ENCODE peak calls at places on chromosomes 4 and X, in seven cellular contexts. One of them, this sample, is unnamed.

GRCh38 chr4:166104623-166105022 is 231.6 kb downstream of the TLL1 start:
- DNase-seq in uterus: no peak
- DNase-seq in esophagus squamous epithelium: no peak
- DNase-seq in body of pancreas: no peak
- DNase-seq in adrenal gland: no peak
- DNase-seq in GM12878: no peak
- DNase-seq in erythroblast: no peak
- DNase-seq in this sample: no peak

GRCh38 chr4:71261633-71262121 is 77.1 kb upstream of the SLC4A4 start:
- DNase-seq in uterus: no peak
- DNase-seq in esophagus squamous epithelium: no peak
- DNase-seq in body of pancreas: no peak
- DNase-seq in adrenal gland: no peak
- DNase-seq in GM12878: peak
- DNase-seq in erythroblast: no peak
- DNase-seq in this sample: no peak

GRCh38 chrX:70769659-70770232 is 138.8 kb downstream of the TEX11 start:
- DNase-seq in uterus: no peak
- DNase-seq in esophagus squamous epithelium: no peak
- DNase-seq in body of pancreas: no peak
- DNase-seq in adrenal gland: no peak
- DNase-seq in GM12878: no peak
- DNase-seq in erythroblast: no peak
- DNase-seq in this sample: no peak

GRCh38 chrX:24173115-24173847 is 23.8 kb downstream of the ZFX start:
- DNase-seq in uterus: no peak
- DNase-seq in esophagus squamous epithelium: no peak
- DNase-seq in body of pancreas: no peak
- DNase-seq in adrenal gland: no peak
- DNase-seq in GM12878: no peak
- DNase-seq in erythroblast: no peak
- DNase-seq in this sample: no peak

GRCh38 chr4:152169666-152170065 is 366.2 kb downstream of the FBXW7 start:
- DNase-seq in uterus: no peak
- DNase-seq in esophagus squamous epithelium: no peak
- DNase-seq in body of pancreas: no peak
- DNase-seq in adrenal gland: no peak
- DNase-seq in GM12878: no peak
- DNase-seq in erythroblast: no peak
- DNase-seq in this sample: no peak

GRCh38 chr4:138239496-138239895 is 2.7 kb downstream of the SLC7A11 start:
- DNase-seq in uterus: no peak
- DNase-seq in esophagus squamous epithelium: no peak
- DNase-seq in body of pancreas: no peak
- DNase-seq in adrenal gland: no peak
- DNase-seq in GM12878: no peak
- DNase-seq in erythroblast: no peak
- DNase-seq in this sample: no peak

GRCh38 chr4:53956454-53956853 is 108.0 kb downstream of the CHIC2 start:
- DNase-seq in uterus: no peak
- DNase-seq in esophagus squamous epithelium: no peak
- DNase-seq in body of pancreas: no peak
- DNase-seq in adrenal gland: no peak
- DNase-seq in GM12878: no peak
- DNase-seq in erythroblast: no peak
- DNase-seq in this sample: no peak

GRCh38 chr4:71259305-71259704 is 79.5 kb upstream of the SLC4A4 start:
- DNase-seq in uterus: no peak
- DNase-seq in esophagus squamous epithelium: no peak
- DNase-seq in body of pancreas: no peak
- DNase-seq in adrenal gland: no peak
- DNase-seq in GM12878: no peak
- DNase-seq in erythroblast: no peak
- DNase-seq in this sample: no peak

GRCh38 chr4:72136429-72136828 is 104.6 kb downstream of the NPFFR2 start:
- DNase-seq in uterus: no peak
- DNase-seq in esophagus squamous epithelium: no peak
- DNase-seq in body of pancreas: no peak
- DNase-seq in adrenal gland: no peak
- DNase-seq in GM12878: no peak
- DNase-seq in erythroblast: no peak
- DNase-seq in this sample: no peak

GRCh38 chrX:13029341-13029740 is 15.1 kb downstream of the FAM9C start:
- DNase-seq in uterus: peak
- DNase-seq in esophagus squamous epithelium: no peak
- DNase-seq in body of pancreas: peak
- DNase-seq in adrenal gland: peak
- DNase-seq in GM12878: no peak
- DNase-seq in erythroblast: no peak
- DNase-seq in this sample: no peak

GRCh38 chrX:13085533-13085932 is 41.1 kb upstream of the FAM9C start:
- DNase-seq in uterus: no peak
- DNase-seq in esophagus squamous epithelium: no peak
- DNase-seq in body of pancreas: no peak
- DNase-seq in adrenal gland: no peak
- DNase-seq in GM12878: peak
- DNase-seq in erythroblast: no peak
- DNase-seq in this sample: no peak

GRCh38 chrX:31298881-31299280 is 227.0 kb upstream of the FTHL17 start:
- DNase-seq in uterus: no peak
- DNase-seq in esophagus squamous epithelium: no peak
- DNase-seq in body of pancreas: no peak
- DNase-seq in adrenal gland: no peak
- DNase-seq in GM12878: no peak
- DNase-seq in erythroblast: no peak
- DNase-seq in this sample: no peak

GRCh38 chr4:151730003-151730559 is 30.7 kb downstream of the GATB start:
- DNase-seq in uterus: peak
- DNase-seq in esophagus squamous epithelium: no peak
- DNase-seq in body of pancreas: no peak
- DNase-seq in adrenal gland: peak
- DNase-seq in GM12878: no peak
- DNase-seq in erythroblast: no peak
- DNase-seq in this sample: peak

GRCh38 chrX:84907324-84907946 is 96.2 kb upstream of the APOOL start:
- DNase-seq in uterus: no peak
- DNase-seq in esophagus squamous epithelium: no peak
- DNase-seq in body of pancreas: no peak
- DNase-seq in adrenal gland: no peak
- DNase-seq in GM12878: no peak
- DNase-seq in erythroblast: no peak
- DNase-seq in this sample: no peak

GRCh38 chr4:1416051-1416947 is 10.1 kb upstream of the NKX1-1 start:
- DNase-seq in uterus: no peak
- DNase-seq in esophagus squamous epithelium: no peak
- DNase-seq in body of pancreas: no peak
- DNase-seq in adrenal gland: no peak
- DNase-seq in GM12878: no peak
- DNase-seq in erythroblast: no peak
- DNase-seq in this sample: no peak

GRCh38 chr4:23750125-23750524 is 139.7 kb downstream of the PPARGC1A start:
- DNase-seq in uterus: no peak
- DNase-seq in esophagus squamous epithelium: no peak
- DNase-seq in body of pancreas: no peak
- DNase-seq in adrenal gland: no peak
- DNase-seq in GM12878: no peak
- DNase-seq in erythroblast: no peak
- DNase-seq in this sample: no peak

GRCh38 chrX:13569479-13570244 is at the start of gene EGFL6:
- DNase-seq in uterus: no peak
- DNase-seq in esophagus squamous epithelium: no peak
- DNase-seq in body of pancreas: peak
- DNase-seq in adrenal gland: no peak
- DNase-seq in GM12878: no peak
- DNase-seq in erythroblast: no peak
- DNase-seq in this sample: no peak

GRCh38 chr4:181777518-181777917 is 465.7 kb upstream of the TENM3 start:
- DNase-seq in uterus: no peak
- DNase-seq in esophagus squamous epithelium: no peak
- DNase-seq in body of pancreas: no peak
- DNase-seq in adrenal gland: no peak
- DNase-seq in GM12878: no peak
- DNase-seq in erythroblast: no peak
- DNase-seq in this sample: no peak

GRCh38 chr4:42562016-42562415 is 94.9 kb downstream of the ATP8A1 start:
- DNase-seq in uterus: no peak
- DNase-seq in esophagus squamous epithelium: no peak
- DNase-seq in body of pancreas: no peak
- DNase-seq in adrenal gland: no peak
- DNase-seq in GM12878: no peak
- DNase-seq in erythroblast: no peak
- DNase-seq in this sample: no peak

GRCh38 chrX:155645180-155645579 is 32.4 kb upstream of the TMLHE start:
- DNase-seq in uterus: no peak
- DNase-seq in esophagus squamous epithelium: no peak
- DNase-seq in body of pancreas: no peak
- DNase-seq in adrenal gland: no peak
- DNase-seq in GM12878: no peak
- DNase-seq in erythroblast: no peak
- DNase-seq in this sample: no peak

DNA sequence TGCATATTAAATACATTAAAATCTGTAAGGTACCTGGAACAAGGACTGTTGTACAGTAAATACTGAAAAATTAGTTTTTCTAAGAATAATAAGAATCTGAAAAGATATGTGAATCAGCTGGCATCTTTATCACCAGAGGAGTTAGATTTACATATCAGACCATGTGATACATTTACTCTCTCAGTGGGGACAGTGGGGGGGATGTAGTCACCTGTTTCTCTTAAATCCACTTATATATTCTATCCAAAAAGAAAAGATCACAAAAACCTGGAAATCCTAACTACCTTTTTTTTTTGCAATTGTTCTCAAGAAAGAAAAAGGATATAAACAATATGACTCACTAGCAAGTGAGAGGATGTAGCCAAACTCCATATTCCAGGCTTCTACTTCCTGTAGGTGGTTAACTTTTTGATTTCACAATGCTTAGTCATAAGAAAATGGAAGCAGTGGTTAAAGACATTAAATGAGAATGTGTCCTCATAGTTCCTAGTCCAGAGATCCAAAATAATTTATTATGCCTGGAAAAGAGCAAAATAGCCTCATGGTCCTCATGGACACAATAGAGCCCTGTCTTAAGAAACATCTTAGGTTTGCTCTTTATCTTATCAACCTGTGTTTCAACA is 22.5 kb upstream of the MYOZ2 start:
- DNase-seq in uterus: no peak
- DNase-seq in esophagus squamous epithelium: no peak
- DNase-seq in body of pancreas: no peak
- DNase-seq in adrenal gland: no peak
- DNase-seq in GM12878: no peak
- DNase-seq in erythroblast: no peak
- DNase-seq in this sample: peak
- TF ChIP-seq POLR2A in uterus: no peak
- TF ChIP-seq POLR2A in esophagus squamous epithelium: no peak
- TF ChIP-seq POLR2A in body of pancreas: no peak
- TF ChIP-seq POLR2A in adrenal gland: no peak
- TF ChIP-seq POLR2A in GM12878: no peak
- TF ChIP-seq POLR2A in erythroblast: no peak
- TF ChIP-seq POLR2A in this sample: no peak

GRCh38 chrX:103215768-103216085 is 819 bp downstream of the BEX4 start:
- DNase-seq in uterus: no peak
- DNase-seq in esophagus squamous epithelium: no peak
- DNase-seq in body of pancreas: no peak
- DNase-seq in adrenal gland: no peak
- DNase-seq in GM12878: no peak
- DNase-seq in erythroblast: peak
- DNase-seq in this sample: no peak

GRCh38 chrX:103212749-103213457 is 2.0 kb upstream of the BEX4 start:
- DNase-seq in uterus: no peak
- DNase-seq in esophagus squamous epithelium: no peak
- DNase-seq in body of pancreas: no peak
- DNase-seq in adrenal gland: no peak
- DNase-seq in GM12878: no peak
- DNase-seq in erythroblast: peak
- DNase-seq in this sample: no peak

GRCh38 chrX:103211012-103211715 is 3.7 kb upstream of the BEX4 start:
- DNase-seq in uterus: peak
- DNase-seq in esophagus squamous epithelium: no peak
- DNase-seq in body of pancreas: peak
- DNase-seq in adrenal gland: peak
- DNase-seq in GM12878: no peak
- DNase-seq in erythroblast: peak
- DNase-seq in this sample: no peak

GRCh38 chrX:103210056-103210455 is 4.9 kb upstream of the BEX4 start:
- DNase-seq in uterus: no peak
- DNase-seq in esophagus squamous epithelium: no peak
- DNase-seq in body of pancreas: no peak
- DNase-seq in adrenal gland: no peak
- DNase-seq in GM12878: no peak
- DNase-seq in erythroblast: no peak
- DNase-seq in this sample: no peak

DNA sequence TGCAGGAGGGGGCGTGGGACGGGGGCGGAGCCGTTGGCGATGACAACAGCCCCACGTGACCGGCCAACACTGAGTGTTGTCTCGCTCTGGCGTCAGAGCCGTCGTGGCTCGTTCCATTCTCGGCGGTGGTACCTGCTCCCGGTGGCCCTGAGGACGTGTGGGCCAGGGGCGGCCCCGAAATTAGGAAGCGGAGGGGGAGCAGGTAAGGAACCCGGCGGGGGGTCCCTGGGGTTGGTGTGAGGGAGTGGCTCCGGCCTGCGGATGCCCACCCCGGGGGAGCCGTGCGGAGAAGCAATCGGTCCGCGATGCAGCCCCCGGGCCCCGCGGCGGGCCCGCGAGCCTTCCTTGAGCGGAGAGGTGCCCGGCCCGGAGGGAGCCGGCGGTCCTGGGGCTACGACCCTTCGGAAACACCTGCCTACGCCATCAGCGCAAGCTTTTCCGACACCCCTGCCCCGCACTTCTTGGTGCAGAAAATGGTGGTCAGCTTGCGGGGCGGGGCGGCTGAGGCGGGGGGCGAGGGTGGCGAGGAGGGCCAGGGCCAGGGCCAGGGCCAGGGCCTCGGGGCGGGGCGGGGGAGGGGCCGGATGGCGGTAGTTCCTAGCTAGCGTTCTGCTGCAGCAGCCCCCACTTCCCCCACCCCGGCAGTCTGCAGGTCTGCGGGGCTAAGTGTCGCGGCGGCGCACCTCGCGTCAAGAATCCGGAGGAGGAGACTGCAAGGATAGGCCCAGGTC is at the start of gene BEX4:
- DNase-seq in uterus: peak
- DNase-seq in esophagus squamous epithelium: peak
- DNase-seq in body of pancreas: peak
- DNase-seq in adrenal gland: peak
- DNase-seq in GM12878: no peak
- DNase-seq in erythroblast: peak
- DNase-seq in this sample: no peak
- TF ChIP-seq POLR2A in uterus: peak
- TF ChIP-seq POLR2A in esophagus squamous epithelium: peak
- TF ChIP-seq POLR2A in body of pancreas: peak
- TF ChIP-seq POLR2A in adrenal gland: peak
- TF ChIP-seq POLR2A in GM12878: peak
- TF ChIP-seq POLR2A in erythroblast: peak
- TF ChIP-seq POLR2A in this sample: no peak

GRCh38 chrX:152958524-152959465 is 35.1 kb downstream of the PNMA5 start:
- DNase-seq in uterus: peak
- DNase-seq in esophagus squamous epithelium: peak
- DNase-seq in body of pancreas: peak
- DNase-seq in adrenal gland: peak
- DNase-seq in GM12878: peak
- DNase-seq in erythroblast: peak
- DNase-seq in this sample: peak
- TF ChIP-seq POLR2A in uterus: no peak
- TF ChIP-seq POLR2A in esophagus squamous epithelium: no peak
- TF ChIP-seq POLR2A in body of pancreas: no peak
- TF ChIP-seq POLR2A in adrenal gland: peak
- TF ChIP-seq POLR2A in GM12878: peak
- TF ChIP-seq POLR2A in erythroblast: no peak
- TF ChIP-seq POLR2A in this sample: peak

GRCh38 chr4:122861544-122861943 is 34.9 kb downstream of the FGF2 start:
- DNase-seq in uterus: no peak
- DNase-seq in esophagus squamous epithelium: no peak
- DNase-seq in body of pancreas: no peak
- DNase-seq in adrenal gland: no peak
- DNase-seq in GM12878: no peak
- DNase-seq in erythroblast: no peak
- DNase-seq in this sample: no peak
- TF ChIP-seq POLR2A in uterus: no peak
- TF ChIP-seq POLR2A in esophagus squamous epithelium: no peak
- TF ChIP-seq POLR2A in body of pancreas: no peak
- TF ChIP-seq POLR2A in adrenal gland: no peak
- TF ChIP-seq POLR2A in GM12878: no peak
- TF ChIP-seq POLR2A in erythroblast: no peak
- TF ChIP-seq POLR2A in this sample: no peak